ENCODE peak calls at places on chromosomes 5 and 9, in five cellular contexts. One of them, this sample, is unnamed.

GRCh38 chr9:33946779-33947535 is 101.7 kb downstream of the UBAP2 start:
- DNase-seq in thyroid gland: peak; percentile 30
- DNase-seq in uterus: no peak
- DNase-seq in transverse colon: no peak
- DNase-seq in stomach: no peak
- DNase-seq in this sample: no peak

GRCh38 chr9:26264709-26265601 is 586.7 kb upstream of the TUSC1 start:
- DNase-seq in stomach: no peak
- DNase-seq in transverse colon: no peak
- DNase-seq in thyroid gland: no peak
- DNase-seq in uterus: no peak
- DNase-seq in this sample: no peak

GRCh38 chr9:35882996-35883395 is 12.8 kb upstream of the OR13J1 start:
- DNase-seq in uterus: no peak
- DNase-seq in transverse colon: no peak
- DNase-seq in thyroid gland: no peak
- DNase-seq in stomach: no peak
- DNase-seq in this sample: no peak

GRCh38 chr5:115723224-115723623 is 93.2 kb downstream of the CDO1 start:
- DNase-seq in uterus: no peak
- DNase-seq in thyroid gland: no peak
- DNase-seq in stomach: no peak
- DNase-seq in transverse colon: no peak
- DNase-seq in this sample: no peak

GRCh38 chr9:129102791-129103594 is 7.6 kb downstream of the CRAT start:
- DNase-seq in transverse colon: peak; percentile 52
- DNase-seq in uterus: no peak
- DNase-seq in thyroid gland: peak; percentile 36
- DNase-seq in stomach: peak; percentile 63
- DNase-seq in this sample: peak; percentile 36

GRCh38 chr5:144191998-144192397 is 21.3 kb downstream of the KCTD16 start:
- DNase-seq in stomach: no peak
- DNase-seq in transverse colon: no peak
- DNase-seq in uterus: no peak
- DNase-seq in thyroid gland: no peak
- DNase-seq in this sample: no peak

GRCh38 chr9:99576830-99577229 is 244.9 kb upstream of the NR4A3 start:
- DNase-seq in uterus: no peak
- DNase-seq in thyroid gland: no peak
- DNase-seq in stomach: no peak
- DNase-seq in transverse colon: no peak
- DNase-seq in this sample: no peak

GRCh38 chr5:15722305-15722704 is 222.3 kb downstream of the FBXL7 start:
- DNase-seq in thyroid gland: no peak
- DNase-seq in stomach: no peak
- DNase-seq in transverse colon: no peak
- DNase-seq in uterus: no peak
- DNase-seq in this sample: no peak

GRCh38 chr9:101566904-101567724 is 27.7 kb downstream of the PPP3R2 start:
- DNase-seq in transverse colon: no peak
- DNase-seq in thyroid gland: no peak
- DNase-seq in stomach: no peak
- DNase-seq in uterus: no peak
- DNase-seq in this sample: peak; percentile 33

GRCh38 chr9:137190315-137190853 is 1.9 kb downstream of the SSNA1 start:
- DNase-seq in uterus: no peak
- DNase-seq in stomach: peak; percentile 53
- DNase-seq in transverse colon: no peak
- DNase-seq in thyroid gland: no peak
- DNase-seq in this sample: no peak

GRCh38 chr5:175032741-175033151 is 308.4 kb downstream of the MSX2 start:
- DNase-seq in transverse colon: no peak
- DNase-seq in uterus: no peak
- DNase-seq in thyroid gland: no peak
- DNase-seq in stomach: no peak
- DNase-seq in this sample: no peak

GRCh38 chr9:75950983-75951382 is 60.5 kb downstream of the PCSK5 start:
- DNase-seq in thyroid gland: no peak
- DNase-seq in transverse colon: peak; percentile 24
- DNase-seq in uterus: no peak
- DNase-seq in stomach: no peak
- DNase-seq in this sample: no peak

GRCh38 chr5:17309462-17309861 is 92.0 kb downstream of the BASP1 start:
- DNase-seq in transverse colon: no peak
- DNase-seq in stomach: no peak
- DNase-seq in uterus: no peak
- DNase-seq in thyroid gland: no peak
- DNase-seq in this sample: no peak

GRCh38 chr5:13987843-13988464 is 43.5 kb upstream of the DNAH5 start:
- DNase-seq in thyroid gland: peak; percentile 52
- DNase-seq in uterus: peak; percentile 25
- DNase-seq in transverse colon: peak; percentile 37
- DNase-seq in stomach: peak; percentile 45
- DNase-seq in this sample: peak; percentile 61

GRCh38 chr5:96247097-96247675 is 185.9 kb downstream of the PCSK1 start:
- DNase-seq in stomach: peak; percentile 26
- DNase-seq in transverse colon: no peak
- DNase-seq in thyroid gland: peak; percentile 82
- DNase-seq in uterus: no peak
- DNase-seq in this sample: no peak

DNA sequence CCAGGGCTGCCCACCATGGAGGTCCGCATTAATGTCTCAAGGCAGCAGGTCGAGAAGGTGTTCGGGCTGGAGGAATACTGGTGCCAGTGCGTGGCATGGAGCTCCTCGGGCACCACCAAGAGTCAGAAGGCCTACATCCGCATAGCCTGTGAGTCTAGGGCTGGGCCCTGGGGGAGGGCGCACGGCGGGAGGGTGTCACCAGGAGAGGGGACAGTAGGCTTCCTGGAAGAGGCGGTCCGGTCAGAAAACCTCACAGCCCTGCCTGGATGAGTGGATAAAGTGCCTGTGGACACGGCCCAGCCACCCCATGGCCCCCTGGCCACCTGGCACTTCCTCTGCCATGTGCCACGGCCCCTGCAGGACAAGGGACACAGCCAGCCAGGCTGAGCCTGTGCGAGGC is 31.0 kb downstream of the HK3 start:
- DNase-seq in uterus: no peak
- DNase-seq in thyroid gland: no peak
- DNase-seq in stomach: no peak
- DNase-seq in transverse colon: no peak
- DNase-seq in this sample: no peak
- H3K27me3 ChIP-seq in uterus: no peaks in the 10 kb centered on the region
- H3K27me3 ChIP-seq in thyroid gland: no peaks in the 10 kb centered on the region
- H3K27me3 ChIP-seq in stomach: peaks cover 70% of the 10 kb centered on the region
- H3K27me3 ChIP-seq in transverse colon: peaks cover 49% of the 10 kb centered on the region
- H3K27me3 ChIP-seq in this sample: peaks cover 33% of the 10 kb centered on the region

GRCh38 chr5:138163721-138164120 is 14.7 kb downstream of the BRD8 start:
- DNase-seq in transverse colon: no peak
- DNase-seq in uterus: no peak
- DNase-seq in stomach: no peak
- DNase-seq in thyroid gland: no peak
- DNase-seq in this sample: no peak
- H3K9me3 ChIP-seq in transverse colon: no peaks in the 10 kb centered on the region
- H3K9me3 ChIP-seq in uterus: no peaks in the 10 kb centered on the region
- H3K9me3 ChIP-seq in stomach: no peaks in the 10 kb centered on the region
- H3K9me3 ChIP-seq in thyroid gland: no peaks in the 10 kb centered on the region
- H3K9me3 ChIP-seq in this sample: no peaks in the 10 kb centered on the region

DNA sequence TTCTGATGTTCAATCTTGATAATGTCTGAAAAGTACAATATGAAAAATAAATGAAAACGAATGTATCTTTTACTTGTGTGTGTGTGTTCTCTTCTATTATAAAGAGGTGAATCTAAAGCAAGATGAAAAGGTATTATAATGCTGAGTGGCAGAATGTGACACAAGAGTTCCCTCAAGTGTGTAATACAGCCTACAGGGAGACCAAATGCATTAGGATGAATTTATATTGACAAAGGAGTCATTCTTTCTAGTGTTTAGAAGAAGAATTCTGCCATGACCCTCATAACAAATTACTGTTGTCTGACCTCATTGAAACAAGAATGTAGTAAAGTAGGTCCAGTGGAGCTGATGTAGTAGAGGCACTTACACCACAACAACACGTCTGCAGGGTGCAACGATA is 1119.0 kb upstream of the CDH10 start:
- DNase-seq in uterus: no peak
- DNase-seq in thyroid gland: no peak
- DNase-seq in stomach: no peak
- DNase-seq in transverse colon: no peak
- DNase-seq in this sample: no peak
- H3K27me3 ChIP-seq in uterus: no peaks in the 10 kb centered on the region
- H3K27me3 ChIP-seq in thyroid gland: no peaks in the 10 kb centered on the region
- H3K27me3 ChIP-seq in stomach: no peaks in the 10 kb centered on the region
- H3K27me3 ChIP-seq in transverse colon: no peaks in the 10 kb centered on the region
- H3K27me3 ChIP-seq in this sample: no peaks in the 10 kb centered on the region

DNA sequence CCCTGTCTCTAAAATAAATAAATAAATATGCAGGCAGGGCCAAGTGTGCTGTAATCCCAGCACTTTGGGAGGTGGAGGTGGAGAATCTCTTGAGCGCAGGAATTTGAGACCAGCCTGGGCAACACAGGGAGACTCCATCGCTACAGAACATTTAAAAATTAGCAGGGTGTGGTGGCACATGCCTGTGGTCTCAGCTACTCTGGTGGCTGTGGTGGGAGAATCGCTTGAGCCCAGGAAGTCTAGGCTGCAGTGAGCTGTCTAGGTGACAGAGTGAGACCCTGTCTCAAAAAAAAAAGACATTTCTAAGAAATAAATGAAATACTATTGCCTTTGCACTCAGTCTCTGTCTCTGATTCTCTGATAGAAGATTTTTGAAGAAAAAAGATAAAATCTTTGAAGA is 1.2 kb upstream of the PCDHGA10 start:
- DNase-seq in thyroid gland: no peak
- DNase-seq in stomach: no peak
- DNase-seq in uterus: no peak
- DNase-seq in transverse colon: no peak
- DNase-seq in this sample: no peak
- H3K9me3 ChIP-seq in thyroid gland: peaks cover 6% of the 10 kb centered on the region
- H3K9me3 ChIP-seq in stomach: peaks cover 91% of the 10 kb centered on the region
- H3K9me3 ChIP-seq in uterus: peaks cover 97% of the 10 kb centered on the region
- H3K9me3 ChIP-seq in transverse colon: peaks cover 92% of the 10 kb centered on the region
- H3K9me3 ChIP-seq in this sample: peaks cover 5% of the 10 kb centered on the region

DNA sequence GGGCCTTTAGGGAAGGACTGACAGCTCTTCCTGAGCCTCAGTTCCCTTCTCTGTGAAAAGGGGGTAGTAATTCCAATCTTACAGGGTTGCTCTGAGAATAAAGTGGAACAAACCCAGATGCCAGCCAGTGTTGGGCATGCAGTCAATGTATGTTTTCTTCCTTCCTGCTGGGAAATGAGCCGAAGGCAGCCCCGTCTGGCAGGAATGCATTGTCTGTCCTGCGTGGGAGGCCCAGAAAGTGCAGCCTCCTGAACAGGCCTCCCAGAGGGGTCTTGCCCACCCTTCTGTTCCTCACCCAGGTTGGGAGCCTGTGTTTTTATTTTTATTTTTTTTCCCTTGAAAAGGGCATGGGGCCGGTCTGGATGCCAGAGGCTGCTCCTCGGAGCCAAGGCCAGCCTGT is 9.1 kb downstream of the LMX1B start:
- DNase-seq in transverse colon: no peak
- DNase-seq in uterus: no peak
- DNase-seq in stomach: no peak
- DNase-seq in thyroid gland: no peak
- DNase-seq in this sample: no peak
- H3K27me3 ChIP-seq in transverse colon: peaks cover 100% of the 10 kb centered on the region
- H3K27me3 ChIP-seq in uterus: peaks cover 5% of the 10 kb centered on the region
- H3K27me3 ChIP-seq in stomach: peaks cover 100% of the 10 kb centered on the region
- H3K27me3 ChIP-seq in thyroid gland: peaks cover 25% of the 10 kb centered on the region
- H3K27me3 ChIP-seq in this sample: no peaks in the 10 kb centered on the region

GRCh38 chr5:140767444-140767843 is 18.5 kb upstream of the PCDHA1 start:
- DNase-seq in stomach: no peak
- DNase-seq in uterus: no peak
- DNase-seq in thyroid gland: no peak
- DNase-seq in transverse colon: no peak
- DNase-seq in this sample: no peak

GRCh38 chr5:140764177-140765020 is 21.5 kb upstream of the PCDHA1 start:
- DNase-seq in stomach: no peak
- DNase-seq in uterus: no peak
- DNase-seq in thyroid gland: no peak
- DNase-seq in transverse colon: no peak
- DNase-seq in this sample: no peak
- H3K9me3 ChIP-seq in stomach: peaks cover 98% of the 10 kb centered on the region
- H3K9me3 ChIP-seq in uterus: peaks cover 53% of the 10 kb centered on the region
- H3K9me3 ChIP-seq in thyroid gland: no peaks in the 10 kb centered on the region
- H3K9me3 ChIP-seq in transverse colon: peaks cover 92% of the 10 kb centered on the region
- H3K9me3 ChIP-seq in this sample: peaks cover 17% of the 10 kb centered on the region

GRCh38 chr9:70412678-70413426 is 1.6 kb downstream of the KLF9 start:
- DNase-seq in transverse colon: peak; percentile 83
- DNase-seq in thyroid gland: peak; percentile 94
- DNase-seq in uterus: peak; percentile 87
- DNase-seq in stomach: peak; percentile 85
- DNase-seq in this sample: peak; percentile 58
- H3K27me3 ChIP-seq in transverse colon: no peaks in the 10 kb centered on the region
- H3K27me3 ChIP-seq in thyroid gland: no peaks in the 10 kb centered on the region
- H3K27me3 ChIP-seq in uterus: no peaks in the 10 kb centered on the region
- H3K27me3 ChIP-seq in stomach: no peaks in the 10 kb centered on the region
- H3K27me3 ChIP-seq in this sample: no peaks in the 10 kb centered on the region

GRCh38 chr5:18965893-18966292 is 1022.1 kb downstream of the CDH18 start:
- DNase-seq in uterus: no peak
- DNase-seq in thyroid gland: no peak
- DNase-seq in transverse colon: no peak
- DNase-seq in stomach: no peak
- DNase-seq in this sample: no peak

GRCh38 chr5:18967637-18968036 is 1020.4 kb downstream of the CDH18 start:
- DNase-seq in transverse colon: no peak
- DNase-seq in stomach: no peak
- DNase-seq in thyroid gland: no peak
- DNase-seq in uterus: no peak
- DNase-seq in this sample: no peak

GRCh38 chr5:18970000-18970399 is 1018.0 kb downstream of the CDH18 start:
- DNase-seq in transverse colon: no peak
- DNase-seq in stomach: no peak
- DNase-seq in uterus: no peak
- DNase-seq in thyroid gland: no peak
- DNase-seq in this sample: no peak

GRCh38 chr5:18972244-18972643 is 1015.8 kb downstream of the CDH18 start:
- DNase-seq in thyroid gland: no peak
- DNase-seq in uterus: no peak
- DNase-seq in stomach: no peak
- DNase-seq in transverse colon: no peak
- DNase-seq in this sample: no peak

GRCh38 chr5:18968966-18969365 is 1019.0 kb downstream of the CDH18 start:
- DNase-seq in uterus: no peak
- DNase-seq in transverse colon: no peak
- DNase-seq in thyroid gland: no peak
- DNase-seq in stomach: no peak
- DNase-seq in this sample: no peak
- H3K9me3 ChIP-seq in uterus: no peaks in the 10 kb centered on the region
- H3K9me3 ChIP-seq in transverse colon: no peaks in the 10 kb centered on the region
- H3K9me3 ChIP-seq in thyroid gland: no peaks in the 10 kb centered on the region
- H3K9me3 ChIP-seq in stomach: no peaks in the 10 kb centered on the region
- H3K9me3 ChIP-seq in this sample: no peaks in the 10 kb centered on the region

DNA sequence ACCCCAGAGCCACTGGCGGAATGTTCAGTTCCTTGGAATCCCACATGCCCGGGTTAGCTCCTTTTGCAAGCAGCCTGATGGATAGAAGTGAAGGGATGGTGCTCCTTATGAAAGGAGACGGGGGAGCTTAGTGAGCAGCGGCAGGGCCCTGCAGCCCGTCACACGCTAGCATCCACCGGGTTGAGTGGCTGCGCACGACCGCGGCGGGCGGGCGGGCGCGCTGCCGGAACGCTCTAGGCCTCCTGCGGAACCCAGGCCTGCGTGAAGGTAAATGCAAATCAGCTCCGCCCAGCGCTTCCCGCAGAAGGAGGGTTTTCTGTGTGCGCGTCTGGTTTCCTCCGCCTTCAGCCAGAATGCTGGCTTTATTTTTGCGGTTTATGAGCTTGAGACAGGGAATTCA is 19.8 kb downstream of the IL12B start:
- DNase-seq in thyroid gland: peak; percentile 39
- DNase-seq in transverse colon: peak; percentile 55
- DNase-seq in uterus: no peak
- DNase-seq in stomach: peak; percentile 63
- DNase-seq in this sample: no peak
- H3K27me3 ChIP-seq in thyroid gland: no peaks in the 10 kb centered on the region
- H3K27me3 ChIP-seq in transverse colon: peaks cover 37% of the 10 kb centered on the region
- H3K27me3 ChIP-seq in uterus: no peaks in the 10 kb centered on the region
- H3K27me3 ChIP-seq in stomach: peaks cover 29% of the 10 kb centered on the region
- H3K27me3 ChIP-seq in this sample: peaks cover 8% of the 10 kb centered on the region